ENCODE peak calls at places on chromosome 6, in seven cellular contexts. P is activated CD4-positive, alpha-beta T cell treated with anti-CD3 and anti-CD28 coated beads, Interleukin-2, amount 10 ng/mL, durations not matched to agents 7 days and 5 days; D is stimulated activated naive CD4-positive, alpha-beta T cell treated with Interleukin-2 at 50 U/mL for 16 hours; U is mucosa of gallbladder; E is HTR-8/SVneo; N is fibroblast of gingiva; L is caudate nucleus. V is an unnamed sample.

GRCh38 chr6:113142775-113143174 is 714.4 kb upstream of the MARCKS start:
- DNase-seq in E (no peak), L (no peak), P (no peak), U (no peak), N (no peak), D (no peak), V (no peak)

GRCh38 chr6:34459899-34460593 is 5.8 kb upstream of the PACSIN1 start:
- DNase-seq in L (no peak), N (peak; percentile 27), D (peak; percentile 13), E (peak; percentile 41), U (peak; percentile 46), P (peak; percentile 64), V (peak; percentile 14)

GRCh38 chr6:148747145-148747492 is 289 bp downstream of the UST start:
- DNase-seq in E (no peak), D (peak; percentile 12), P (no peak), U (peak; percentile 53), L (peak; percentile 57), N (peak; percentile 68), V (peak; percentile 61)

GRCh38 chr6:54111341-54111740 is at the start of gene MLIP:
- DNase-seq in U (no peak), P (no peak), E (no peak), L (no peak), D (no peak), N (no peak), V (no peak)

GRCh38 chr6:154112181-154112809 is 73.3 kb downstream of the OPRM1 start:
- DNase-seq in E (no peak), U (no peak), P (no peak), N (no peak), D (no peak), L (no peak), V (no peak)

GRCh38 chr6:42390228-42390934 is 61.3 kb downstream of the TRERF1 start:
- DNase-seq in P (peak; percentile 68), L (no peak), U (no peak), N (no peak), D (peak; percentile 73), E (no peak), V (no peak)

GRCh38 chr6:43776799-43777776 is 7.1 kb downstream of the VEGFA start:
- DNase-seq in N (no peak), D (no peak), U (no peak), E (no peak), P (no peak), L (no peak), V (no peak)

GRCh38 chr6:118553132-118553531 is 5.0 kb downstream of the PLN start:
- DNase-seq in D (no peak), P (no peak), N (no peak), E (no peak), L (no peak), U (no peak), V (no peak)

GRCh38 chr6:46788791-46789190 is 4.4 kb upstream of the MEP1A start:
- DNase-seq in U (no peak), P (no peak), E (no peak), D (no peak), L (no peak), N (no peak), V (no peak)

GRCh38 chr6:124002377-124003081 is 198.9 kb downstream of the NKAIN2 start:
- DNase-seq in D (no peak), E (no peak), N (no peak), U (no peak), L (peak; percentile 5), P (no peak), V (peak; percentile 61)

GRCh38 chr6:34143196-34143883 is 2.5 kb downstream of the GRM4 start:
- DNase-seq in D (no peak), L (no peak), U (no peak), E (no peak), P (no peak), N (no peak), V (no peak)

GRCh38 chr6:14025160-14025559 is 92.4 kb upstream of the CD83 start:
- DNase-seq in U (no peak), D (no peak), E (no peak), P (no peak), N (no peak), L (no peak), V (no peak)

GRCh38 chr6:7488494-7488893 is 53.0 kb upstream of the DSP start:
- DNase-seq in U (no peak), D (no peak), N (no peak), P (no peak), L (no peak), E (no peak), V (no peak)

GRCh38 chr6:75210885-75211739 is 5.3 kb upstream of the COL12A1 start:
- DNase-seq in D (peak; percentile 24), N (peak; percentile 61), U (peak; percentile 61), L (no peak), E (no peak), P (peak; percentile 75), V (no peak)

GRCh38 chr6:16206595-16207037 is 31.8 kb upstream of the GMPR start:
- DNase-seq in L (peak; percentile 22), D (no peak), P (peak; percentile 56), E (peak; percentile 81), U (peak; percentile 66), N (peak; percentile 77), V (peak; percentile 16)

GRCh38 chr6:16286151-16286522 is 47.8 kb downstream of the GMPR start:
- DNase-seq in D (no peak), U (no peak), E (peak; percentile 40), N (peak; percentile 20), L (peak; percentile 67), P (no peak), V (peak; percentile 64)

GRCh38 chr6:158548418-158549161 is 11.3 kb upstream of the TMEM181 start:
- DNase-seq in D (no peak), U (no peak), N (no peak), E (no peak), L (no peak), P (no peak), V (no peak)

GRCh38 chr6:128557086-128557485 is 36.7 kb upstream of the PTPRK start:
- DNase-seq in L (no peak), N (no peak), E (no peak), P (no peak), D (no peak), U (no peak), V (no peak)

GRCh38 chr6:2426561-2427340 is 181.3 kb upstream of the GMDS start:
- DNase-seq in U (no peak), L (no peak), P (no peak), N (peak; percentile 23), D (no peak), E (no peak), V (no peak)

GRCh38 chr6:71248306-71248705 is 40.3 kb upstream of the OGFRL1 start:
- DNase-seq in U (no peak), E (peak; percentile 59), L (no peak), D (no peak), P (no peak), N (peak; percentile 68), V (no peak)

GRCh38 chr6:89970609-89971337 is 76.5 kb downstream of the GJA10 start:
- DNase-seq in U (no peak), N (peak; percentile 45), E (peak; percentile 48), D (no peak), P (peak; percentile 22), L (peak; percentile 23), V (no peak)

GRCh38 chr6:34791842-34792604 is at the start of gene BLTP3A:
- DNase-seq in E (peak; percentile 77), L (peak; percentile 75), P (peak; percentile 72), U (peak; percentile 64), D (peak; percentile 75), N (peak; percentile 52), V (peak; percentile 62)

GRCh38 chr6:51959744-51960383 is 127.5 kb downstream of the PKHD1 start:
- DNase-seq in N (peak; percentile 59), L (peak; percentile 10), P (peak; percentile 55), U (peak; percentile 79), E (peak; percentile 32), D (no peak), V (no peak)